ENCODE peak calls at places on chromosomes 2 and 18, in eight cellular contexts. C is BJ, L is tibial artery, D is PC-9, A is psoas muscle, M is foreskin fibroblast, Y is cardiac fibroblast, B is bronchial epithelial cell. J is an unnamed sample.

GRCh38 chr2:232365621-232366321 is 12.8 kb upstream of the ALPP start:
- DNase-seq in C (no peak), L (no peak), D (peak), A (no peak), M (no peak), Y (peak), B (no peak), J (no peak)

GRCh38 chr2:153145470-153145869 is 333.1 kb downstream of the RPRM start:
- DNase-seq in C (no peak), L (no peak), D (no peak), A (no peak), M (no peak), Y (no peak), B (no peak), J (no peak)

GRCh38 chr2:75494137-75494769 is 66.5 kb downstream of the EVA1A start:
- DNase-seq in C (no peak), L (no peak), D (no peak), A (no peak), M (peak), Y (peak), B (no peak), J (no peak)

GRCh38 chr18:70491734-70492348 is 203.0 kb downstream of the SOCS6 start:
- DNase-seq in C (no peak), L (peak), D (peak), A (no peak), M (peak), Y (peak), B (peak), J (no peak)

GRCh38 chr18:52242711-52243110 is 97.3 kb upstream of the DCC start:
- DNase-seq in C (no peak), L (no peak), D (no peak), A (no peak), M (no peak), Y (no peak), B (peak), J (no peak)

GRCh38 chr2:156593011-156593921 is 157.1 kb downstream of the GPD2 start:
- DNase-seq in C (no peak), L (no peak), D (no peak), A (no peak), M (no peak), Y (no peak), B (no peak), J (no peak)

GRCh38 chr2:171531291-171531690 is 9.0 kb downstream of the CYBRD1 start:
- DNase-seq in C (no peak), L (peak), D (no peak), A (peak), M (peak), Y (peak), B (peak), J (no peak)

GRCh38 chr2:152826880-152827279 is 108.5 kb downstream of the ARL6IP6 start:
- DNase-seq in C (peak), L (no peak), D (no peak), A (no peak), M (no peak), Y (peak), B (peak), J (no peak)

GRCh38 chr2:168816369-168816768 is 13.9 kb downstream of the NOSTRIN start:
- DNase-seq in C (peak), L (no peak), D (peak), A (no peak), M (peak), Y (peak), B (peak), J (no peak)

GRCh38 chr18:78905334-78905733 is 74.3 kb upstream of the SALL3 start:
- DNase-seq in C (no peak), L (no peak), D (no peak), A (no peak), M (no peak), Y (no peak), B (no peak), J (no peak)

GRCh38 chr18:54946149-54946581 is 13.1 kb downstream of the CCDC68 start:
- DNase-seq in C (no peak), L (no peak), D (peak), A (no peak), M (no peak), Y (peak), B (peak), J (peak)

GRCh38 chr18:12307871-12308385 is at the start of gene TUBB6:
- DNase-seq in C (no peak), L (peak), D (peak), A (peak), M (peak), Y (peak), B (peak), J (peak)

GRCh38 chr18:12015697-12016062 is 34.4 kb downstream of the IMPA2 start:
- DNase-seq in C (no peak), L (no peak), D (no peak), A (peak), M (peak), Y (peak), B (peak), J (peak)

GRCh38 chr18:12861637-12862036 is 22.4 kb downstream of the PTPN2 start:
- DNase-seq in C (no peak), L (no peak), D (no peak), A (no peak), M (no peak), Y (no peak), B (no peak), J (no peak)

GRCh38 chr2:96888082-96889011 is 18.5 kb upstream of the SEMA4C start:
- DNase-seq in C (no peak), L (peak), D (peak), A (no peak), M (no peak), Y (no peak), B (peak), J (no peak)

GRCh38 chr18:79260023-79260422 is 135.7 kb upstream of the NFATC1 start:
- DNase-seq in C (no peak), L (no peak), D (no peak), A (no peak), M (no peak), Y (no peak), B (no peak), J (no peak)

GRCh38 chr2:188524519-188525113 is 232.9 kb downstream of the GULP1 start:
- DNase-seq in C (no peak), L (no peak), D (peak), A (no peak), M (peak), Y (peak), B (peak), J (no peak)

GRCh38 chr18:2108581-2108980 is 462.7 kb downstream of the METTL4 start:
- DNase-seq in C (peak), L (no peak), D (no peak), A (no peak), M (no peak), Y (no peak), B (no peak), J (no peak)

GRCh38 chr2:166148811-166149400 is 21.1 kb upstream of the SCN1A start:
- DNase-seq in C (no peak), L (peak), D (no peak), A (no peak), M (no peak), Y (no peak), B (no peak), J (peak)

GRCh38 chr2:109380502-109381326 is 233.1 kb downstream of the SEPTIN10 start:
- DNase-seq in C (no peak), L (peak), D (no peak), A (peak), M (no peak), Y (peak), B (no peak), J (peak)
- TF ChIP-seq CTCF in C (no peak), L (no peak), D (no peak), A (no peak), M (no peak), Y (no peak), B (no peak), J (no peak)

GRCh38 chr2:30410217-30410616 is 36.8 kb upstream of the LCLAT1 start:
- DNase-seq in C (no peak), L (no peak), D (peak), A (no peak), M (peak), Y (peak), B (peak), J (no peak)
- H3K4me3 ChIP-seq in C (no peak), L (no peak), D (no peak), A (no peak), M (no peak), Y (no peak), B (no peak), J (no peak)

DNA sequence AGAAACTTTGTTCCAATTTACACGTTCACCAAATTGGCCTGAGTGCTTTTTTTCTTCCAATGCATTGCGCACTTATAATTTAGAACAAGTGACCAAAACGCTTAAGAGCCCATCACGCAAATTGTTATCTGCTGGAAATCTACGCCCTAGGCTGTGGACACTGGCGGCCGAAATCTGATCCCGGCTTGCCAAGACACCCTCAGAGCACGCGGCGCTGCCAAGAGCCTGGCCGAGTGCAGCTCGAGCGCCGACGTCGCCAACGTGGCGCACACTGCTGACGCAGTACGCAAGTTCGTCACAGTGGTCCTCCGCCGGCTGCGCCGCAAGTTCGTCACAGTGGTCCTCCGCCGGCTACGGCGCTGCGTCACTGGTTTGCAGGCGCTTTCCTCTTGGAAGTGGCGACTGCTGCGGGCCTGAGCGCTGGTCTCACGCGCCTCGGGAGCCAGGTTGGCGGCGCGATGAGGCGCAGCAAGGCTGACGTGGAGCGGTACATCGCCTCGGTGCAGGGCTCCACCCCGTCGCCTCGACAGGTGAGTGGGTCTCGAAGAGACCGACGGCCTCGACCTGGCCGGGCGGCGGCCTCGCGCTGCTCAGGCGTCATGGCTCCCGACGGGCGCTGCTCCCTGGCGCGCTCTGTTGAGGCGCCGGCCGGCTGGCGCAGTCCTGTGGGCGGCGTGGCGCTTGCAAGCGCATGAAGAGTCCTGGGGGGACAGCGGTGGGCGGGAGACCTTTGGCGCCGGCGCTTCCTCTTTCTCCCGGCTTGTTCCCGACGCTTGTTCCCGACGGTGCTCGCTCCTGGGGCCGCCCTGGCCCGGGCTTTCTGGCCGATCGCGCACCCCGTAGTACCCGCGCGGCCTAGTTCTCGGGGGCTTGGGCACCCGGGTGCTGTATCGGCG is at the start of gene RANBP2:
- DNase-seq in C (peak), L (peak), D (peak), A (peak), M (peak), Y (peak), B (peak), J (peak)
- TF ChIP-seq CTCF in C (no peak), L (no peak), D (no peak), A (no peak), M (no peak), Y (no peak), B (no peak), J (no peak)

DNA sequence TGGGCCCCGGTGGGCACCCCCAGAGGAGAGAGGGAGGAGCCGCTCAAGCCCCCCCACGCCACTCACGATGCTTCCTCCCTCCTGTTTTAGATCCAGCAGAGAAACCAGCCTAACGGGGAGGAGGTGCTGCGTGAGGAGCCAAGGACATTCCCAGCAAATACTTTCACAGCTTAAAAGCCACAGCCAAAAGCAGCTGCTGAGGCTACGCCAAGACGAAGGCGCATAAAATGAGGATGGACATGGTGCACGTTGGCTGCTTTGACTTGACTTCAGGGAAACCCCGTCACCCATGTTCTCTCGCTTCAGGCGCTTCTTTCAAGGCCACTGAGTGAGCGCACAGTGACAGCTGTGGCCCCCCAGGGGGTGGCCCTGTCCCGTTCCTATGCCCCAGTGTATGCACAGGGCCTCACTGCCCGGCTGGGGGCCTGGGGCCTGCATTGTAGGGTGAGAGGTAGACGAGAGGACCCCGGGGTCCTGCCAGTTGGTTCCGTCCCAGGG is 72.1 kb upstream of the PXDN start:
- DNase-seq in C (no peak), L (peak), D (no peak), A (peak), M (peak), Y (peak), B (no peak), J (peak)
- H3K4me3 ChIP-seq in C (no peak), L (peak), D (no peak), A (no peak), M (no peak), Y (no peak), B (no peak), J (no peak)

GRCh38 chr2:126771094-126771493 is 115.1 kb downstream of the GYPC start:
- DNase-seq in C (no peak), L (no peak), D (no peak), A (no peak), M (no peak), Y (no peak), B (no peak), J (no peak)

GRCh38 chr2:126770466-126770865 is 114.5 kb downstream of the GYPC start:
- DNase-seq in C (no peak), L (no peak), D (no peak), A (no peak), M (no peak), Y (no peak), B (no peak), J (no peak)

GRCh38 chr2:126766897-126767296 is 110.9 kb downstream of the GYPC start:
- DNase-seq in C (no peak), L (no peak), D (no peak), A (no peak), M (no peak), Y (no peak), B (no peak), J (no peak)

GRCh38 chr2:126771501-126772195 is 115.7 kb downstream of the GYPC start:
- DNase-seq in C (no peak), L (no peak), D (no peak), A (no peak), M (no peak), Y (no peak), B (no peak), J (no peak)

DNA sequence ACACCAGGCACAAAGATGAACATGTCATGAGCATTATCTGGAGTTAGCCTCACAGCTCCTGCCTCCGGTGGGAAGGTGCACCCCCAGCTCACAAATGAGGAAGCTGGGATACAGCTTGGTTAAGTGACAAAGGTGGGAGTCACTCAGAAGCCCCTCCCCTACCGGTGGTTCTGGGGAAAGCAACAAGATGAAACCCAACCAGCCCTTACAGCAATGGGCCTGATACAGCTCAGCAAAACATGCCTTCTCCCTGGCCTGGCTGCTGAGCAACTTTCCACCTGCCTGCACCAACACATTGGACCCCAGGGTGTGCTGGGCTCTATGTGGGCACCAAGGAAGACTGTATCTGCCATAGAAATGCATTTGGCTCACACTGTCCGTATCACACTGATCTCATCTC is 113.2 kb downstream of the GYPC start:
- DNase-seq in C (no peak), L (no peak), D (no peak), A (no peak), M (no peak), Y (no peak), B (no peak), J (no peak)
- TF ChIP-seq CTCF in C (no peak), L (no peak), D (no peak), A (no peak), M (no peak), Y (no peak), B (no peak), J (no peak)

GRCh38 chr2:69791045-69791444 is 38.4 kb upstream of the GMCL1 start:
- DNase-seq in C (no peak), L (no peak), D (no peak), A (no peak), M (no peak), Y (peak), B (no peak), J (peak)
- H3K4me3 ChIP-seq in C (no peak), L (peak), D (no peak), A (no peak), M (no peak), Y (no peak), B (no peak), J (peak)

GRCh38 chr18:65091737-65092329 is 659.0 kb upstream of the CDH7 start:
- DNase-seq in C (no peak), L (no peak), D (no peak), A (no peak), M (no peak), Y (peak), B (peak), J (no peak)
- TF ChIP-seq CTCF in C (no peak), L (no peak), D (peak), A (peak), M (peak), Y (peak), B (peak), J (peak)

J was measured in heart left ventricle.